ENCODE peak calls at places on chromosomes 5 and 9, in five cellular contexts. One of them, this sample, is unnamed.

GRCh38 chr9:31119882-31120481 is 1264.5 kb upstream of the ACO1 start:
- DNase-seq in GM06990: no peak
- DNase-seq in suprapubic skin: no peak
- DNase-seq in Calu3: peak
- DNase-seq in AG04450: no peak
- DNase-seq in this sample: peak

GRCh38 chr5:88833371-88834107 is 49.4 kb downstream of the MEF2C start:
- DNase-seq in GM06990: no peak
- DNase-seq in suprapubic skin: no peak
- DNase-seq in Calu3: no peak
- DNase-seq in AG04450: no peak
- DNase-seq in this sample: no peak

GRCh38 chr5:117859161-117859560 is 1129.2 kb downstream of the DTWD2 start:
- DNase-seq in GM06990: no peak
- DNase-seq in suprapubic skin: no peak
- DNase-seq in Calu3: no peak
- DNase-seq in AG04450: no peak
- DNase-seq in this sample: no peak

GRCh38 chr9:137759649-137760321 is 117.8 kb upstream of the CACNA1B start:
- DNase-seq in GM06990: peak
- DNase-seq in suprapubic skin: no peak
- DNase-seq in Calu3: no peak
- DNase-seq in AG04450: no peak
- DNase-seq in this sample: peak

GRCh38 chr5:143014017-143014651 is 244.0 kb downstream of the ARHGAP26 start:
- DNase-seq in GM06990: no peak
- DNase-seq in suprapubic skin: no peak
- DNase-seq in Calu3: peak
- DNase-seq in AG04450: no peak
- DNase-seq in this sample: no peak

GRCh38 chr5:89037090-89037489 is 154.1 kb upstream of the MEF2C start:
- DNase-seq in GM06990: no peak
- DNase-seq in suprapubic skin: no peak
- DNase-seq in Calu3: peak
- DNase-seq in AG04450: peak
- DNase-seq in this sample: no peak

GRCh38 chr5:156824800-156825199 is 25.3 kb upstream of the PPP1R2B start:
- DNase-seq in GM06990: no peak
- DNase-seq in suprapubic skin: no peak
- DNase-seq in Calu3: peak
- DNase-seq in AG04450: peak
- DNase-seq in this sample: no peak

GRCh38 chr9:21684831-21685362 is 117.5 kb upstream of the MTAP start:
- DNase-seq in GM06990: no peak
- DNase-seq in suprapubic skin: no peak
- DNase-seq in Calu3: peak
- DNase-seq in AG04450: no peak
- DNase-seq in this sample: no peak

GRCh38 chr9:98867434-98868168 is 60.1 kb downstream of the GALNT12 start:
- DNase-seq in GM06990: no peak
- DNase-seq in suprapubic skin: peak
- DNase-seq in Calu3: no peak
- DNase-seq in AG04450: peak
- DNase-seq in this sample: no peak

GRCh38 chr5:141821430-141821925 is 56.7 kb downstream of the PCDH1 start:
- DNase-seq in GM06990: no peak
- DNase-seq in suprapubic skin: no peak
- DNase-seq in Calu3: no peak
- DNase-seq in AG04450: peak
- DNase-seq in this sample: no peak

GRCh38 chr5:94793113-94793815 is 174.8 kb downstream of the SLF1 start:
- DNase-seq in GM06990: peak
- DNase-seq in suprapubic skin: no peak
- DNase-seq in Calu3: no peak
- DNase-seq in AG04450: peak
- DNase-seq in this sample: peak

GRCh38 chr5:135035678-135036030 is 1.6 kb upstream of the PITX1 start:
- DNase-seq in GM06990: no peak
- DNase-seq in suprapubic skin: no peak
- DNase-seq in Calu3: no peak
- DNase-seq in AG04450: no peak
- DNase-seq in this sample: no peak

GRCh38 chr5:142433526-142434321 is 108.9 kb upstream of the SPRY4 start:
- DNase-seq in GM06990: no peak
- DNase-seq in suprapubic skin: no peak
- DNase-seq in Calu3: peak
- DNase-seq in AG04450: no peak
- DNase-seq in this sample: no peak

GRCh38 chr5:93794954-93795353 is 53.6 kb upstream of the POU5F2 start:
- DNase-seq in GM06990: no peak
- DNase-seq in suprapubic skin: no peak
- DNase-seq in Calu3: no peak
- DNase-seq in AG04450: no peak
- DNase-seq in this sample: no peak

GRCh38 chr5:27437594-27438200 is 399.3 kb upstream of the CDH9 start:
- DNase-seq in GM06990: no peak
- DNase-seq in suprapubic skin: no peak
- DNase-seq in Calu3: no peak
- DNase-seq in AG04450: no peak
- DNase-seq in this sample: no peak

GRCh38 chr5:72248352-72249032 is 71.5 kb downstream of the MRPS27 start:
- DNase-seq in GM06990: no peak
- DNase-seq in suprapubic skin: no peak
- DNase-seq in Calu3: no peak
- DNase-seq in AG04450: no peak
- DNase-seq in this sample: no peak

GRCh38 chr5:39580702-39581498 is 156.1 kb upstream of the DAB2 start:
- DNase-seq in GM06990: no peak
- DNase-seq in suprapubic skin: no peak
- DNase-seq in Calu3: no peak
- DNase-seq in AG04450: no peak
- DNase-seq in this sample: no peak

GRCh38 chr5:39579750-39580149 is 155.0 kb upstream of the DAB2 start:
- DNase-seq in GM06990: no peak
- DNase-seq in suprapubic skin: no peak
- DNase-seq in Calu3: no peak
- DNase-seq in AG04450: no peak
- DNase-seq in this sample: no peak

GRCh38 chr5:39584921-39585320 is 160.1 kb upstream of the DAB2 start:
- DNase-seq in GM06990: no peak
- DNase-seq in suprapubic skin: no peak
- DNase-seq in Calu3: no peak
- DNase-seq in AG04450: no peak
- DNase-seq in this sample: no peak

DNA sequence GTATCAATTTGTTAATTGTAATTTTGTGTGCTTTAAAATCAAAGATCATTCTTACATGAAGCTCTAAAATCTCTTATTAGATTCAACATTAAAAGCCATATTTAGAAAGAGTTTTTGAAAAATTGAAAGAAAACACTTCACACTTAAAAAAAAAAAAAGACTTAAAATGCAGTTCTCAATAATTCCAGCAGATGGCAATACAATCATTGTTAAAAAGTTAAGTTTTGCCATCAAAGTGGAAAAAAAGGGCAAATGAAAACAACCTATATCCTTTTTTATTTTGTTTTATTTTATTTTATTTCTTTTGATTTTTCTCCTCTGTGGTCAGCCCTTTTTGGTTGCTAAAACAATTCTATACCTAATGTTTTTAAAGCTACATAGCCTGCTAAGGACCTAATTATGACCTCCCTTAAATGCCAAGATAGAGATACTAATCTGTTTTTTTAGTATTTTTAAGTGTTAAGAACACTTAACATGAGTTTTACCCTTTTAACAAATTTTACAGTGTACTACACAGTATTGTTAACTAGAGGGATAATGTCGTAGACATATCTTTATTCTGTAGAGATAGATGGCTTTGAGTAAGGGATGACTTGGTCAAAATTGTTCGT is 154.2 kb upstream of the DAB2 start:
- DNase-seq in GM06990: no peak
- DNase-seq in suprapubic skin: no peak
- DNase-seq in Calu3: no peak
- DNase-seq in AG04450: no peak
- DNase-seq in this sample: no peak
- TF ChIP-seq CTCF in GM06990: peak
- TF ChIP-seq CTCF in suprapubic skin: peak
- TF ChIP-seq CTCF in Calu3: peak
- TF ChIP-seq CTCF in AG04450: peak
- TF ChIP-seq CTCF in this sample: peak

DNA sequence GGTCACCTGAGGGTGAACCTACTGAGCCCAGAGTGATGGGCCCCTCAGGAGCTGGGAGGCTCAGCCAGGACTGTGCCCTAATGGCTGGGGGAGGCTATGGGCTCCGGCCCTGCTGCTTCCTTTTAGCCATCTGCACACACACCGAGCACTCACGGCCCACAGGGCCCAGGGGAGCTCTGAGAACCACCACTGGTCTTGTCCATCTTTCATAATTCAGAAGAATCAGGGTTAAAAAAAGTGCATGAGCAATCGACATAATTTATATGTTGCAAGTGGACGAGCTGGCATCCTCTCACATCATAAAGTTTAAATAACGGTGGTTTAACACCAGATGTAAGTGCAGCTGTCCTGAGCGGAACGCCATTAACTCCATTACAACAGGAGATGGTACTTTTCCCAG is 162.0 kb downstream of the FSTL4 start:
- DNase-seq in GM06990: no peak
- DNase-seq in suprapubic skin: no peak
- DNase-seq in Calu3: no peak
- DNase-seq in AG04450: no peak
- DNase-seq in this sample: no peak
- TF ChIP-seq CTCF in GM06990: no peak
- TF ChIP-seq CTCF in suprapubic skin: no peak
- TF ChIP-seq CTCF in Calu3: no peak
- TF ChIP-seq CTCF in AG04450: no peak
- TF ChIP-seq CTCF in this sample: no peak

DNA sequence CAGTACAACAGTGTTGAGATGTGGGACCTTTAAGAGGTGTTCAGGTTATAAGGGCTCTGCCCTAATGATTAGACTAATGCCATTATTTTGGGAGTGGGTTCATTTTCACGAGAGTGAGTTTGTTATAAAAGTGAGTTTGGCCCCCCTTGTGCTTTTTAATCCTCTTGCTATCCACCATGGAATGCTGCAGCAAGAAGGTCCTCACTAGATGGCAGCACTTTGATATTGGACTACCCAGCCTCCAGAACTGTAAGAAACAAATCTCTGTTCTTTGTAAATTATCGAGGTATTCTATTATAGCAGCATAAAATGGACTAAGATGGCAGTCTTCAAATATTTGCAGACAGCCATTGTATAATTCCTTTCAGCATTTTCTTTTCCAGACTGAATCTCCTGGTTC is 212.4 kb downstream of the LRRC70 start:
- DNase-seq in GM06990: no peak
- DNase-seq in suprapubic skin: no peak
- DNase-seq in Calu3: peak
- DNase-seq in AG04450: no peak
- DNase-seq in this sample: no peak
- TF ChIP-seq CTCF in GM06990: peak
- TF ChIP-seq CTCF in suprapubic skin: no peak
- TF ChIP-seq CTCF in Calu3: peak
- TF ChIP-seq CTCF in AG04450: no peak
- TF ChIP-seq CTCF in this sample: peak

GRCh38 chr9:76459691-76460635 is 981 bp downstream of the GCNT1 start:
- DNase-seq in GM06990: peak
- DNase-seq in suprapubic skin: no peak
- DNase-seq in Calu3: peak
- DNase-seq in AG04450: no peak
- DNase-seq in this sample: peak
- TF ChIP-seq CTCF in GM06990: peak
- TF ChIP-seq CTCF in suprapubic skin: no peak
- TF ChIP-seq CTCF in Calu3: no peak
- TF ChIP-seq CTCF in AG04450: peak
- TF ChIP-seq CTCF in this sample: no peak